ENCODE peak calls at places on chromosomes 11 and 22, in four cellular contexts. One of them, this sample, is unnamed.

GRCh38 chr22:23219787-23220484 is 39.6 kb downstream of the BCR start:
- DNase-seq in mammary epithelial cell: peak
- DNase-seq in CD8-positive, alpha-beta T cell: peak
- DNase-seq in cardiac fibroblast: peak
- DNase-seq in this sample: peak

GRCh38 chr11:17073370-17074027 is 4.0 kb downstream of the RPS13 start:
- DNase-seq in cardiac fibroblast: no peak
- DNase-seq in CD8-positive, alpha-beta T cell: no peak
- DNase-seq in mammary epithelial cell: no peak
- DNase-seq in this sample: no peak

GRCh38 chr11:101003468-101003867 is 126.1 kb downstream of the PGR start:
- DNase-seq in CD8-positive, alpha-beta T cell: no peak
- DNase-seq in mammary epithelial cell: peak
- DNase-seq in cardiac fibroblast: no peak
- DNase-seq in this sample: peak

GRCh38 chr11:33668468-33668825 is 32.2 kb downstream of the C11orf91 start:
- DNase-seq in CD8-positive, alpha-beta T cell: no peak
- DNase-seq in cardiac fibroblast: no peak
- DNase-seq in mammary epithelial cell: no peak
- DNase-seq in this sample: no peak

GRCh38 chr11:116910847-116911246 is 73.4 kb upstream of the APOA1 start:
- DNase-seq in mammary epithelial cell: no peak
- DNase-seq in cardiac fibroblast: no peak
- DNase-seq in CD8-positive, alpha-beta T cell: no peak
- DNase-seq in this sample: no peak

GRCh38 chr11:60914620-60915249 is 777 bp downstream of the TMEM109 start:
- DNase-seq in CD8-positive, alpha-beta T cell: no peak
- DNase-seq in mammary epithelial cell: peak
- DNase-seq in cardiac fibroblast: peak
- DNase-seq in this sample: no peak

GRCh38 chr11:65537620-65538231 is 12.8 kb downstream of the SCYL1 start:
- DNase-seq in CD8-positive, alpha-beta T cell: no peak
- DNase-seq in mammary epithelial cell: no peak
- DNase-seq in cardiac fibroblast: no peak
- DNase-seq in this sample: no peak

GRCh38 chr11:77027275-77027674 is 6.9 kb upstream of the B3GNT6 start:
- DNase-seq in CD8-positive, alpha-beta T cell: no peak
- DNase-seq in mammary epithelial cell: peak
- DNase-seq in cardiac fibroblast: peak
- DNase-seq in this sample: no peak

GRCh38 chr22:29854432-29854831 is 16.4 kb upstream of the ASCC2 start:
- DNase-seq in CD8-positive, alpha-beta T cell: no peak
- DNase-seq in cardiac fibroblast: no peak
- DNase-seq in mammary epithelial cell: no peak
- DNase-seq in this sample: no peak

GRCh38 chr22:28024422-28024888 is 105.4 kb upstream of the PITPNB start:
- DNase-seq in CD8-positive, alpha-beta T cell: no peak
- DNase-seq in mammary epithelial cell: no peak
- DNase-seq in cardiac fibroblast: no peak
- DNase-seq in this sample: no peak

GRCh38 chr11:44304091-44305084 is 5.6 kb downstream of the ALX4 start:
- DNase-seq in mammary epithelial cell: no peak
- DNase-seq in CD8-positive, alpha-beta T cell: no peak
- DNase-seq in cardiac fibroblast: no peak
- DNase-seq in this sample: no peak

GRCh38 chr11:46800177-46800576 is 45.9 kb downstream of the CKAP5 start:
- DNase-seq in CD8-positive, alpha-beta T cell: no peak
- DNase-seq in mammary epithelial cell: no peak
- DNase-seq in cardiac fibroblast: peak
- DNase-seq in this sample: no peak

GRCh38 chr11:65357856-65358356 is 3.4 kb downstream of the TIGD3 start:
- DNase-seq in cardiac fibroblast: peak
- DNase-seq in CD8-positive, alpha-beta T cell: no peak
- DNase-seq in mammary epithelial cell: no peak
- DNase-seq in this sample: no peak

GRCh38 chr11:63985812-63986155 is 454 bp upstream of the OTUB1 start:
- DNase-seq in CD8-positive, alpha-beta T cell: peak
- DNase-seq in mammary epithelial cell: no peak
- DNase-seq in cardiac fibroblast: no peak
- DNase-seq in this sample: peak

GRCh38 chr11:9003573-9004309 is at the start of gene NRIP3:
- DNase-seq in cardiac fibroblast: peak
- DNase-seq in mammary epithelial cell: peak
- DNase-seq in CD8-positive, alpha-beta T cell: peak
- DNase-seq in this sample: peak

GRCh38 chr22:19213001-19213400 is 34.5 kb upstream of the SLC25A1 start:
- DNase-seq in CD8-positive, alpha-beta T cell: no peak
- DNase-seq in mammary epithelial cell: no peak
- DNase-seq in cardiac fibroblast: no peak
- DNase-seq in this sample: peak

GRCh38 chr11:102179366-102179765 is 69.1 kb downstream of the YAP1 start:
- DNase-seq in mammary epithelial cell: no peak
- DNase-seq in CD8-positive, alpha-beta T cell: no peak
- DNase-seq in cardiac fibroblast: no peak
- DNase-seq in this sample: no peak

GRCh38 chr22:17744430-17744829 is 29.8 kb downstream of the BID start:
- DNase-seq in CD8-positive, alpha-beta T cell: no peak
- DNase-seq in mammary epithelial cell: no peak
- DNase-seq in cardiac fibroblast: no peak
- DNase-seq in this sample: no peak

GRCh38 chr11:47591764-47592163 is 2.4 kb downstream of the C1QTNF4 start:
- DNase-seq in mammary epithelial cell: no peak
- DNase-seq in cardiac fibroblast: no peak
- DNase-seq in CD8-positive, alpha-beta T cell: no peak
- DNase-seq in this sample: peak

GRCh38 chr11:84333196-84333595 is 1047.0 kb upstream of the CCDC90B start:
- DNase-seq in cardiac fibroblast: no peak
- DNase-seq in CD8-positive, alpha-beta T cell: no peak
- DNase-seq in mammary epithelial cell: no peak
- DNase-seq in this sample: no peak

GRCh38 chr11:18294862-18295261 is 27.1 kb downstream of the HPS5 start:
- DNase-seq in cardiac fibroblast: no peak
- DNase-seq in mammary epithelial cell: no peak
- DNase-seq in CD8-positive, alpha-beta T cell: no peak
- DNase-seq in this sample: no peak

GRCh38 chr11:88801484-88802123 is 264.2 kb downstream of the GRM5 start:
- DNase-seq in mammary epithelial cell: no peak
- DNase-seq in CD8-positive, alpha-beta T cell: no peak
- DNase-seq in cardiac fibroblast: no peak
- DNase-seq in this sample: no peak
- H3K4me3 ChIP-seq in mammary epithelial cell: no peak
- H3K4me3 ChIP-seq in CD8-positive, alpha-beta T cell: no peak
- H3K4me3 ChIP-seq in cardiac fibroblast: no peak
- H3K4me3 ChIP-seq in this sample: no peak

GRCh38 chr11:130429983-130430382 is 1.6 kb upstream of the ADAMTS8 start:
- DNase-seq in mammary epithelial cell: no peak
- DNase-seq in cardiac fibroblast: no peak
- DNase-seq in CD8-positive, alpha-beta T cell: no peak
- DNase-seq in this sample: no peak

GRCh38 chr11:130428271-130428670 is at the start of gene ADAMTS8:
- DNase-seq in mammary epithelial cell: no peak
- DNase-seq in CD8-positive, alpha-beta T cell: no peak
- DNase-seq in cardiac fibroblast: no peak
- DNase-seq in this sample: no peak

GRCh38 chr11:130427049-130427388 is 1.4 kb downstream of the ADAMTS8 start:
- DNase-seq in cardiac fibroblast: no peak
- DNase-seq in CD8-positive, alpha-beta T cell: no peak
- DNase-seq in mammary epithelial cell: no peak
- DNase-seq in this sample: no peak

GRCh38 chr11:130427581-130428211 is 713 bp downstream of the ADAMTS8 start:
- DNase-seq in CD8-positive, alpha-beta T cell: no peak
- DNase-seq in cardiac fibroblast: no peak
- DNase-seq in mammary epithelial cell: no peak
- DNase-seq in this sample: no peak

GRCh38 chr11:130428692-130429681 is 578 bp upstream of the ADAMTS8 start:
- DNase-seq in mammary epithelial cell: no peak
- DNase-seq in CD8-positive, alpha-beta T cell: no peak
- DNase-seq in cardiac fibroblast: no peak
- DNase-seq in this sample: no peak
- H3K4me3 ChIP-seq in mammary epithelial cell: no peak
- H3K4me3 ChIP-seq in CD8-positive, alpha-beta T cell: no peak
- H3K4me3 ChIP-seq in cardiac fibroblast: peak
- H3K4me3 ChIP-seq in this sample: no peak

DNA sequence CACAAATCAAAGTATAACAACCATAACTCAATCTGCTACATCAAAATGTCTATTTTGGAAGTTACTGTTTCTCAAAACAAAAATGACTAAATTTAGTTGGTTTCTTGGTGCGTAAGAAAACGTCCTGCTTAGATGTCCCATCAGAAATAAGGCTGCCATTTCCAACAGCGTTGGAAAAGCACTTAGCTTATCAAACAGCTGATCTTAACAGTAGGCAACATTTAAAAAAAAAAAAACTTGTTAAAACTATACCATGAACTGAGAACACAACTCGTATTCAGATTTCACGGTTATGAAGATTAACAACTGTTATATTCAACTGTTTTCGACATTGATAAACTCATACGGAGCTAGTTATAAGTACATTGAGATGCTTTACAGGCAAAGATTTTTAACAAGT is 2.4 kb downstream of the CEP57 start:
- DNase-seq in cardiac fibroblast: no peak
- DNase-seq in CD8-positive, alpha-beta T cell: no peak
- DNase-seq in mammary epithelial cell: no peak
- DNase-seq in this sample: no peak
- H3K4me3 ChIP-seq in cardiac fibroblast: no peak
- H3K4me3 ChIP-seq in CD8-positive, alpha-beta T cell: no peak
- H3K4me3 ChIP-seq in mammary epithelial cell: no peak
- H3K4me3 ChIP-seq in this sample: no peak

DNA sequence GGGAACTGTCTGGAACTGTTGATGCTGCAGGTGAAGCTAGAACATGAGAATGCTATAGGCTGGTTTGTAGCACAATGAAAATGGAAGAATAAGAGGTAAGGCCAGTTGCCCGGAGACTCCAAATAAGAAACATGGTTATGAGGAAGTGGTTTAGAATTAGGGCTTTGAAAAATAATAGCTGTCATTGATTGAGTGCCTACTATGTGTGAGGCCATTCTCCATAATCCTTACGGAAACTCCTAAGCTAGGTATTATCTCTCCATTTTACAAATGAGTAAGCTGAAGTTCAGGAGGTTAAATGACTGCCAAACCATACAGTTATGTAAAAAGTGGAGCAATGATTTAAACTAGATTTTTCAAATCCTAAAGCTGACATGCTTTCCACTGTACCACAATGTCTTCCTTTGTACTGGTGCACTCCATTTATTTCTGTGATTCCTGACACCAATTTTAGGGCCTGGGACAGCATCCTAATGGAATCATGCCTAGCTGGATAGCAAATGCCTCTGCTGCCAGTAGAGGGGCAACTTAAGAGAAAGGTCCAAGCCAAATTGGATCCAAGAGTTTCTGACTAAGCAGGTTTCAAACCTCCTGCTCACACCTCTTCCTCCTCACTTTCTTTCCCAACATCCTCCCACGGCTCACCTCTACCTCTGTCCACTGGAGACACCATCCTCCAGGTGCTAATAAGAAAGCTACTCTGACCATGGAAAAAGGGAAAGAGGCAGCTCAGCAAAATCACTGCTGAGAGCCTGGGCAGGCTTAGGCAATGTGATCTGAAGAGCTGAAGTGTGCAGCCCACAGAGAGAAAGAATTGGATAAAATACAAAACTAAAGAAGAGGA is 46.9 kb upstream of the PICALM start:
- DNase-seq in cardiac fibroblast: peak
- DNase-seq in CD8-positive, alpha-beta T cell: no peak
- DNase-seq in mammary epithelial cell: peak
- DNase-seq in this sample: no peak
- H3K4me3 ChIP-seq in cardiac fibroblast: no peak
- H3K4me3 ChIP-seq in CD8-positive, alpha-beta T cell: no peak
- H3K4me3 ChIP-seq in mammary epithelial cell: peak
- H3K4me3 ChIP-seq in this sample: no peak

DNA sequence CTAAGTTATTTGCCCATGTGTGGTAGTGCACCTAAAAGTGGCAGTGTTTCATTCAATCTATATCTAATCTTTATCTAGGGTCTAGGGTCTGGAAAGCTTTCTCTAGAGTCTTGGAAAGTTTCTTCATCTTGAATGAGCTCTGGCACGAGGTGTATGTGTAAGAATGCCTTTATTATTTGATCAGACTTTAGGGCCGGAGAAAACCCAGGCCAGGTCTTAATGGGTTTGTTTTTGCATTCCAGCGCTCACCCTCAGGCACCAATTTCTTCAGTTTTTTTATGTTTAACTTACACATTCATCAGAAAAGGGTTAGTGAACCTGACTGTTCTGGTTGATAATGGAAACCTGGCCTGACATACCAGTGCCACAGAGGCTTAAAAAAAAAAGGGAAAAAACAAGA is 68.3 kb upstream of the SLN start:
- DNase-seq in CD8-positive, alpha-beta T cell: no peak
- DNase-seq in mammary epithelial cell: no peak
- DNase-seq in cardiac fibroblast: no peak
- DNase-seq in this sample: no peak
- H3K4me3 ChIP-seq in CD8-positive, alpha-beta T cell: no peak
- H3K4me3 ChIP-seq in mammary epithelial cell: no peak
- H3K4me3 ChIP-seq in cardiac fibroblast: no peak
- H3K4me3 ChIP-seq in this sample: no peak

GRCh38 chr11:32426819-32427615 is 8.3 kb downstream of the WT1 start:
- DNase-seq in mammary epithelial cell: no peak
- DNase-seq in cardiac fibroblast: no peak
- DNase-seq in CD8-positive, alpha-beta T cell: no peak
- DNase-seq in this sample: no peak
- H3K4me3 ChIP-seq in mammary epithelial cell: no peak
- H3K4me3 ChIP-seq in cardiac fibroblast: no peak
- H3K4me3 ChIP-seq in CD8-positive, alpha-beta T cell: no peak
- H3K4me3 ChIP-seq in this sample: no peak

DNA sequence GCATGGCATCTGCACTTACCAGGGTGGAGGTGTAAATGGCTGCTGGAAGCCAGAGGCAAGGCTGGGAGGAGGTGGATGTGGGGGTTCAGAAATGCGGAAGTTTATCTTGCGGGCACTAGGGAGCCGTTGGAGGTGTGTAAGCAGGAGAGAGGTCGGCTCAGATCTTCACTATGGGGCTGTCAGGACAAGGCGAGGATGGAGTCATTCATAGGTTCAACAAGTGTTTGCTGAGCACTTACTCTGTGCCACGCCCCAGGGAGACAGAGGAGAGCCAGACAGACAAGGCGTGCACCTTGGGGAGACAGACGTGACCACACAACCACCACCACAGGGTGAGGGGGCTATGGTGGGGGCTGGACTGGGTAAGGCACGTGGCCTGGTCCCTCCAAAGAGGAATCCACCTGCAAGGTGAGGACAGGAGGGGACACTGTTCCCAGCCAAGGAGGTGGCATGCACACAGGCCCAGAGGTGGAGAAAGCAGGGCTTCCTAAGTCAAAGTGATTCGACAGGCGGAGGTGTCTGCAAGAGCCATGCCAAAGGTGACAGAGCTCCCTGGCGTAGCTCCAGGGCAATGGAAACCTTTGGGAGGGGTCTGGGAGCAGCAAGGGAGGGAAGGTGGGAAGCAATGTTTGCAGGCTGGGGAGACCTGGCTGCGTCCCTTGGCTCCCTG is 30.8 kb upstream of the TCF20 start:
- DNase-seq in CD8-positive, alpha-beta T cell: no peak
- DNase-seq in cardiac fibroblast: no peak
- DNase-seq in mammary epithelial cell: no peak
- DNase-seq in this sample: no peak
- H3K4me3 ChIP-seq in CD8-positive, alpha-beta T cell: peak
- H3K4me3 ChIP-seq in cardiac fibroblast: no peak
- H3K4me3 ChIP-seq in mammary epithelial cell: no peak
- H3K4me3 ChIP-seq in this sample: peak

This sample was measured in Jurkat, Clone E6-1.